ENCODE peak calls at places on chromosome 12, in five cellular contexts. One of them, this sample, is unnamed.

GRCh38 chr12:120842595-120842994 is 61.6 kb downstream of the SPPL3 start:
- DNase-seq in right atrium auricular region: no peak
- DNase-seq in A549: no peak
- DNase-seq in ascending aorta: no peak
- DNase-seq in tibial artery: no peak
- DNase-seq in this sample: no peak

GRCh38 chr12:69904761-69905160 is 79.7 kb downstream of the MYRFL start:
- DNase-seq in right atrium auricular region: no peak
- DNase-seq in A549: no peak
- DNase-seq in ascending aorta: no peak
- DNase-seq in tibial artery: no peak
- DNase-seq in this sample: no peak

GRCh38 chr12:109777544-109777943 is 55.7 kb downstream of the TRPV4 start:
- DNase-seq in right atrium auricular region: no peak
- DNase-seq in A549: peak; percentile 66
- DNase-seq in ascending aorta: no peak
- DNase-seq in tibial artery: no peak
- DNase-seq in this sample: no peak

GRCh38 chr12:92468358-92469020 is 234.3 kb upstream of the PLEKHG7 start:
- DNase-seq in right atrium auricular region: no peak
- DNase-seq in A549: no peak
- DNase-seq in ascending aorta: no peak
- DNase-seq in tibial artery: no peak
- DNase-seq in this sample: no peak

GRCh38 chr12:93011100-93011499 is 82.0 kb upstream of the EEA1 start:
- DNase-seq in right atrium auricular region: no peak
- DNase-seq in A549: no peak
- DNase-seq in ascending aorta: no peak
- DNase-seq in tibial artery: no peak
- DNase-seq in this sample: no peak

GRCh38 chr12:82593901-82594396 is 92.8 kb upstream of the TMTC2 start:
- DNase-seq in right atrium auricular region: no peak
- DNase-seq in A549: no peak
- DNase-seq in ascending aorta: no peak
- DNase-seq in tibial artery: no peak
- DNase-seq in this sample: no peak

GRCh38 chr12:119090865-119091264 is 87.9 kb upstream of the HSPB8 start:
- DNase-seq in right atrium auricular region: no peak
- DNase-seq in A549: no peak
- DNase-seq in ascending aorta: no peak
- DNase-seq in tibial artery: no peak
- DNase-seq in this sample: no peak

GRCh38 chr12:109449845-109450532 is 27.1 kb downstream of the KCTD10 start:
- DNase-seq in right atrium auricular region: no peak
- DNase-seq in A549: peak; percentile 31
- DNase-seq in ascending aorta: no peak
- DNase-seq in tibial artery: no peak
- DNase-seq in this sample: no peak

GRCh38 chr12:59372971-59373370 is 222.9 kb upstream of the SLC16A7 start:
- DNase-seq in right atrium auricular region: no peak
- DNase-seq in A549: peak; percentile 4
- DNase-seq in ascending aorta: no peak
- DNase-seq in tibial artery: no peak
- DNase-seq in this sample: no peak

GRCh38 chr12:114996382-114996781 is 312.4 kb upstream of the TBX3 start:
- DNase-seq in right atrium auricular region: no peak
- DNase-seq in A549: no peak
- DNase-seq in ascending aorta: no peak
- DNase-seq in tibial artery: no peak
- DNase-seq in this sample: no peak

GRCh38 chr12:6788972-6789905 is at the start of gene CD4:
- DNase-seq in right atrium auricular region: peak; percentile 73
- DNase-seq in A549: no peak
- DNase-seq in ascending aorta: peak; percentile 77
- DNase-seq in tibial artery: peak; percentile 76
- DNase-seq in this sample: peak; percentile 78

GRCh38 chr12:124551268-124552144 is 15.9 kb downstream of the NCOR2 start:
- DNase-seq in right atrium auricular region: no peak
- DNase-seq in A549: no peak
- DNase-seq in ascending aorta: peak; percentile 79
- DNase-seq in tibial artery: peak; percentile 85
- DNase-seq in this sample: peak; percentile 86

GRCh38 chr12:22656835-22657234 is 31.9 kb downstream of the ETNK1 start:
- DNase-seq in right atrium auricular region: no peak
- DNase-seq in A549: no peak
- DNase-seq in ascending aorta: no peak
- DNase-seq in tibial artery: no peak
- DNase-seq in this sample: no peak

GRCh38 chr12:15631007-15631715 is 158.0 kb downstream of the EPS8 start:
- DNase-seq in right atrium auricular region: no peak
- DNase-seq in A549: no peak
- DNase-seq in ascending aorta: no peak
- DNase-seq in tibial artery: no peak
- DNase-seq in this sample: no peak

GRCh38 chr12:15634010-15634676 is 155.0 kb downstream of the EPS8 start:
- DNase-seq in right atrium auricular region: no peak
- DNase-seq in A549: no peak
- DNase-seq in ascending aorta: no peak
- DNase-seq in tibial artery: no peak
- DNase-seq in this sample: no peak

GRCh38 chr12:15633201-15633600 is 156.0 kb downstream of the EPS8 start:
- DNase-seq in right atrium auricular region: no peak
- DNase-seq in A549: no peak
- DNase-seq in ascending aorta: no peak
- DNase-seq in tibial artery: no peak
- DNase-seq in this sample: no peak

GRCh38 chr12:15629761-15630160 is 159.4 kb downstream of the EPS8 start:
- DNase-seq in right atrium auricular region: no peak
- DNase-seq in A549: peak; percentile 32
- DNase-seq in ascending aorta: no peak
- DNase-seq in tibial artery: no peak
- DNase-seq in this sample: no peak

DNA sequence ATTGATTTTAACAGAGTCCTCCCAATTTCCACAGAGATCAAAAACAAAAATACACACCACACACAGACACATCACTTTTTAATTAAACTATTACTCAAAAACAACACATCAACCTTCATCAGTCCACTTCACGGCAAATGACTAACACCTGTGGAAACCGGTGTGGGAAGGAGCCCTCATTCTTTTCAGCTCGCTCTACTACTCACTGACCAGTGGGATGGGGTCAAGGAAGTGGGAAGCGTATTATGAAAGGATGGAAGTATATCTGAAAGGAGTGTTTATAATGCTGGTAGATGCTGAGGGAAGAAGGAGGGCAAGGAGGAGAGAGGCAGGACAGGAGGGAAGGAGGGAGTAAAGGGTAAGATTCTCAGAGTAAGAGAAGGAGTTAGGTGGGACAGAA is 156.5 kb downstream of the EPS8 start:
- DNase-seq in right atrium auricular region: no peak
- DNase-seq in A549: no peak
- DNase-seq in ascending aorta: no peak
- DNase-seq in tibial artery: no peak
- DNase-seq in this sample: no peak
- H3K27ac ChIP-seq in right atrium auricular region: peak overlapping the region; percentile 24
- H3K27ac ChIP-seq in A549: peak overlapping the region; percentile 40
- H3K27ac ChIP-seq in ascending aorta: peak overlapping the region; percentile 63
- H3K27ac ChIP-seq in tibial artery: peak overlapping the region; percentile 83
- H3K27ac ChIP-seq in this sample: no peak overlapping the region

GRCh38 chr12:48937170-48937569 is 11.9 kb upstream of the FKBP11 start:
- DNase-seq in right atrium auricular region: no peak
- DNase-seq in A549: peak; percentile 39
- DNase-seq in ascending aorta: no peak
- DNase-seq in tibial artery: no peak
- DNase-seq in this sample: peak; percentile 28

GRCh38 chr12:48936379-48936979 is 11.2 kb upstream of the FKBP11 start:
- DNase-seq in right atrium auricular region: peak; percentile 79
- DNase-seq in A549: peak; percentile 72
- DNase-seq in ascending aorta: peak; percentile 87
- DNase-seq in tibial artery: peak; percentile 75
- DNase-seq in this sample: peak; percentile 79

GRCh38 chr12:48940181-48940580 is 14.9 kb upstream of the FKBP11 start:
- DNase-seq in right atrium auricular region: no peak
- DNase-seq in A549: no peak
- DNase-seq in ascending aorta: no peak
- DNase-seq in tibial artery: no peak
- DNase-seq in this sample: no peak

GRCh38 chr12:48943221-48943620 is 14.1 kb downstream of the ARF3 start:
- DNase-seq in right atrium auricular region: no peak
- DNase-seq in A549: no peak
- DNase-seq in ascending aorta: no peak
- DNase-seq in tibial artery: no peak
- DNase-seq in this sample: no peak

DNA sequence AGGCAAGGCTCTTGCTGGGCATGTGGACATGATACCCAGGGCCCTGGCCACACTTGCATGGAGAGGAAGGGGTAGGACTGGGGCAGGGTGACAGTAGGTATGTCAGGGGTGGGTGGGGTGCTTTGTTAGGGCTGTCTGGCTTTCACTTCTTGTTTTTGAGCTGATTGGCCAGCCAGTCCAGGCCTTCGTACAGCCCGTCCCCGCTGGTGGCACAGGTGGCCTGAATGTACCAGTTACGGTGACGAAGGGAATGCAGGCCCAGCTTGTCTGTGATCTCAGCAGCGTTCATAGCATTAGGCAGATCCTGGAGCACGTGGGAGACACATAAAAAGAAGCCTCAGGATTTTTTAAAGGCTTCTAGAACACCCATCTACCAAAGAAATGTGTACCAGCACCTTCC is 13.5 kb upstream of the FKBP11 start:
- DNase-seq in right atrium auricular region: no peak
- DNase-seq in A549: no peak
- DNase-seq in ascending aorta: no peak
- DNase-seq in tibial artery: no peak
- DNase-seq in this sample: peak; percentile 27
- H3K4me3 ChIP-seq in right atrium auricular region: no peak overlapping the region
- H3K4me3 ChIP-seq in A549: no peak overlapping the region
- H3K4me3 ChIP-seq in ascending aorta: no peak overlapping the region
- H3K4me3 ChIP-seq in tibial artery: no peak overlapping the region
- H3K4me3 ChIP-seq in this sample: no peak overlapping the region

GRCh38 chr12:131832393-131833231 is 4.4 kb downstream of the MMP17 start:
- DNase-seq in right atrium auricular region: no peak
- DNase-seq in A549: peak; percentile 83
- DNase-seq in ascending aorta: no peak
- DNase-seq in tibial artery: peak; percentile 60
- DNase-seq in this sample: no peak
- H3K27ac ChIP-seq in right atrium auricular region: peak overlapping the region; percentile 23
- H3K27ac ChIP-seq in A549: peak overlapping the region; percentile 89
- H3K27ac ChIP-seq in ascending aorta: no peak overlapping the region
- H3K27ac ChIP-seq in tibial artery: no peak overlapping the region
- H3K27ac ChIP-seq in this sample: no peak overlapping the region

GRCh38 chr12:54001283-54002187 is 1.6 kb downstream of the HOXC9 start:
- DNase-seq in right atrium auricular region: no peak
- DNase-seq in A549: no peak
- DNase-seq in ascending aorta: no peak
- DNase-seq in tibial artery: no peak
- DNase-seq in this sample: no peak

GRCh38 chr12:54004063-54004840 is 4.3 kb downstream of the HOXC9 start:
- DNase-seq in right atrium auricular region: no peak
- DNase-seq in A549: no peak
- DNase-seq in ascending aorta: no peak
- DNase-seq in tibial artery: no peak
- DNase-seq in this sample: no peak

GRCh38 chr12:54002278-54002914 is 2.4 kb downstream of the HOXC9 start:
- DNase-seq in right atrium auricular region: no peak
- DNase-seq in A549: no peak
- DNase-seq in ascending aorta: no peak
- DNase-seq in tibial artery: no peak
- DNase-seq in this sample: no peak

GRCh38 chr12:54003625-54004024 is 3.7 kb downstream of the HOXC9 start:
- DNase-seq in right atrium auricular region: no peak
- DNase-seq in A549: no peak
- DNase-seq in ascending aorta: no peak
- DNase-seq in tibial artery: no peak
- DNase-seq in this sample: no peak

GRCh38 chr12:54002915-54003339 is 3.0 kb downstream of the HOXC9 start:
- DNase-seq in right atrium auricular region: no peak
- DNase-seq in A549: no peak
- DNase-seq in ascending aorta: no peak
- DNase-seq in tibial artery: no peak
- DNase-seq in this sample: no peak
- H3K4me3 ChIP-seq in right atrium auricular region: no peak overlapping the region
- H3K4me3 ChIP-seq in A549: no peak overlapping the region
- H3K4me3 ChIP-seq in ascending aorta: no peak overlapping the region
- H3K4me3 ChIP-seq in tibial artery: peak overlapping the region; percentile 76
- H3K4me3 ChIP-seq in this sample: no peak overlapping the region

GRCh38 chr12:89325495-89325894 is 26.8 kb downstream of the DUSP6 start:
- DNase-seq in right atrium auricular region: no peak
- DNase-seq in A549: no peak
- DNase-seq in ascending aorta: no peak
- DNase-seq in tibial artery: no peak
- DNase-seq in this sample: no peak
- H3K27ac ChIP-seq in right atrium auricular region: no peak overlapping the region
- H3K27ac ChIP-seq in A549: no peak overlapping the region
- H3K27ac ChIP-seq in ascending aorta: no peak overlapping the region
- H3K27ac ChIP-seq in tibial artery: no peak overlapping the region
- H3K27ac ChIP-seq in this sample: peak overlapping the region; percentile 24

DNA sequence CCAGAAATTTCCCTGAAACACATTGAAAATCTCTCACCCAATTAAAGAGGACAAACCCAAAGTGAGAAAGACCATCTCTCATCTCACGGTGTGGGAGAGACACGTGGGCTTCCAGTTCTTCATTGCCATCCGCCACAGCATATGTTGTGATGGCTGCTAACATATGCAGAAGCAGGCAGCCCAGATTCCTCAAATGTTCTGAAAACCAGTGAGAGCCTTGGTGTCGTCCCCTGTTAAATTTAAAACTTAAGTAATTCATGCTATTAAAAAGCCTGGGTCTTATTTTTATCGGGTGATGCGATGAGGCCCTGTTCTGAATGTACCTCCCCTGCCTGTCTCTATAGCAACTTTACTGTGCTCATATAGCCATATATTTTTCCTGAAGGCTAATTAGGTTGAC is 2.8 kb upstream of the FGF6 start:
- DNase-seq in right atrium auricular region: no peak
- DNase-seq in A549: no peak
- DNase-seq in ascending aorta: no peak
- DNase-seq in tibial artery: no peak
- DNase-seq in this sample: no peak
- H3K4me3 ChIP-seq in right atrium auricular region: no peak overlapping the region
- H3K4me3 ChIP-seq in A549: no peak overlapping the region
- H3K4me3 ChIP-seq in ascending aorta: no peak overlapping the region
- H3K4me3 ChIP-seq in tibial artery: no peak overlapping the region
- H3K4me3 ChIP-seq in this sample: no peak overlapping the region

GRCh38 chr12:57836442-57837375 is 9.8 kb downstream of the CTDSP2 start:
- DNase-seq in right atrium auricular region: peak; percentile 78
- DNase-seq in A549: no peak
- DNase-seq in ascending aorta: peak; percentile 85
- DNase-seq in tibial artery: peak; percentile 78
- DNase-seq in this sample: peak; percentile 76
- H3K27ac ChIP-seq in right atrium auricular region: peak overlapping the region; percentile 72
- H3K27ac ChIP-seq in A549: no peak overlapping the region
- H3K27ac ChIP-seq in ascending aorta: peak overlapping the region; percentile 73
- H3K27ac ChIP-seq in tibial artery: peak overlapping the region; percentile 100
- H3K27ac ChIP-seq in this sample: peak overlapping the region; percentile 68